ENCODE peak calls at places on chromosomes 16 and 17, in four cellular contexts. S is AG20443; T is RWPE1; V is activated CD4-positive, alpha-beta T cell treated with anti-CD3 and anti-CD28 coated beads for 36 hours. U is an unnamed sample.

GRCh38 chr16:29743827-29744531 is 1.8 kb downstream of the C16orf54 start:
- DNase-seq in S (no peak), T (no peak), V (peak; percentile 61), U (peak; percentile 69)

GRCh38 chr17:50580636-50581035 is 20.1 kb downstream of the CACNA1G start:
- DNase-seq in S (no peak), T (no peak), V (no peak), U (no peak)

GRCh38 chr17:3755335-3756030 is 31.8 kb downstream of the HASPIN start:
- DNase-seq in S (no peak), T (no peak), V (no peak), U (no peak)

GRCh38 chr16:72425571-72426341 is 253.8 kb upstream of the PMFBP1 start:
- DNase-seq in S (no peak), T (no peak), V (no peak), U (no peak)

GRCh38 chr17:29622337-29623282 is at the start of gene CORO6:
- DNase-seq in S (peak; percentile 86), T (peak; percentile 49), V (peak; percentile 83), U (peak; percentile 77)

GRCh38 chr16:11010576-11011221 is 66.3 kb downstream of the CLEC16A start:
- DNase-seq in S (no peak), T (no peak), V (no peak), U (no peak)

GRCh38 chr16:83826146-83826913 is 18.6 kb downstream of the HSBP1 start:
- DNase-seq in S (peak; percentile 93), T (peak; percentile 88), V (peak; percentile 89), U (peak; percentile 89)

GRCh38 chr16:4679854-4680636 is 13.3 kb upstream of the NUDT16L1 start:
- DNase-seq in S (no peak), T (peak; percentile 95), V (peak; percentile 17), U (peak; percentile 28)

GRCh38 chr17:63496177-63496576 is 19.3 kb downstream of the ACE start:
- DNase-seq in S (no peak), T (no peak), V (no peak), U (no peak)

GRCh38 chr17:22233382-22233781 is 541.1 kb downstream of the KCNJ18 start:
- DNase-seq in S (no peak), T (no peak), V (no peak), U (no peak)

GRCh38 chr16:74817851-74818250 is 43.2 kb upstream of the FA2H start:
- DNase-seq in S (no peak), T (no peak), V (no peak), U (no peak)

GRCh38 chr16:29844575-29845331 is 18.3 kb downstream of the CDIPT start:
- DNase-seq in S (no peak), T (no peak), V (no peak), U (no peak)

GRCh38 chr16:48282636-48283263 is 35.4 kb upstream of the ABCC11 start:
- DNase-seq in S (no peak), T (no peak), V (no peak), U (no peak)